ENCODE peak calls at places on chromosomes 7 and 10, in seven cellular contexts. F, V, Q, C, Y, U and N are unnamed samples.

GRCh38 chr7:1403844-1404404 is 55.3 kb downstream of the MICALL2 start:
- DNase-seq in Q (no peak), V (no peak), C (peak; percentile 77), U (no peak), F (no peak), Y (no peak), N (peak; percentile 50)

GRCh38 chr10:130790339-130790738 is 521.2 kb downstream of the TCERG1L start:
- DNase-seq in Y (no peak), V (no peak), F (no peak), C (no peak), U (no peak), Q (no peak), N (peak; percentile 1)

GRCh38 chr7:150895809-150896208 is 43.5 kb downstream of the AOC1 start:
- DNase-seq in Y (no peak), C (no peak), Q (no peak), F (no peak), U (no peak), V (no peak), N (no peak)

GRCh38 chr7:28658392-28658791 is 246.1 kb downstream of the CREB5 start:
- DNase-seq in Y (no peak), U (no peak), C (no peak), Q (no peak), V (no peak), F (no peak), N (no peak)

GRCh38 chr7:71886066-71886465 is 526.1 kb downstream of the CALN1 start:
- DNase-seq in C (no peak), F (no peak), V (no peak), Y (no peak), Q (no peak), U (no peak), N (no peak)

GRCh38 chr10:42755028-42755451 is 27.6 kb upstream of the BMS1 start:
- DNase-seq in Y (no peak), Q (no peak), C (peak; percentile 65), U (no peak), V (no peak), F (no peak), N (no peak)

GRCh38 chr10:52187521-52188258 is 126.4 kb upstream of the DKK1 start:
- DNase-seq in U (no peak), F (no peak), Q (no peak), C (no peak), Y (no peak), V (no peak), N (no peak)

GRCh38 chr10:132229096-132229495 is 42.3 kb downstream of the DPYSL4 start:
- DNase-seq in F (no peak), V (no peak), Q (no peak), Y (no peak), U (no peak), C (no peak), N (no peak)

GRCh38 chr7:95684037-95684436 is 87.7 kb upstream of the PDK4 start:
- DNase-seq in U (no peak), V (peak; percentile 21), Q (peak; percentile 8), F (peak; percentile 44), Y (no peak), C (no peak), N (no peak)

GRCh38 chr10:3192856-3193635 is 20.5 kb upstream of the PITRM1 start:
- DNase-seq in Y (no peak), F (peak; percentile 34), U (no peak), V (peak; percentile 29), C (peak; percentile 70), Q (peak; percentile 67), N (peak; percentile 64)

GRCh38 chr10:19817251-19818046 is 1.2 kb downstream of the PLXDC2 start:
- DNase-seq in V (no peak), C (peak; percentile 51), U (peak; percentile 13), Y (no peak), F (no peak), Q (no peak), N (peak; percentile 16)

GRCh38 chr7:101169838-101170531 is 4.6 kb upstream of the VGF start:
- DNase-seq in Y (no peak), V (peak; percentile 31), C (peak; percentile 94), Q (peak; percentile 84), F (no peak), U (no peak), N (peak; percentile 58)

GRCh38 chr10:14583252-14583651 is 191.4 kb downstream of the FAM107B start:
- DNase-seq in V (no peak), C (no peak), U (no peak), F (no peak), Q (no peak), Y (no peak), N (no peak)

GRCh38 chr7:6221340-6222319 is 50.8 kb downstream of the CYTH3 start:
- DNase-seq in Y (no peak), V (no peak), C (no peak), Q (peak; percentile 59), U (no peak), F (no peak), N (no peak)

GRCh38 chr10:108970016-108970415 is 953.3 kb downstream of the XPNPEP1 start:
- DNase-seq in U (peak; percentile 1), V (no peak), F (no peak), C (no peak), Y (no peak), Q (peak; percentile 4), N (peak; percentile 42)

GRCh38 chr7:4269746-4270145 is 412.3 kb upstream of the FOXK1 start:
- DNase-seq in Y (no peak), F (no peak), V (no peak), Q (no peak), C (no peak), U (no peak), N (no peak)

GRCh38 chr7:124308384-124308783 is 275.5 kb upstream of the TMEM229A start:
- DNase-seq in C (no peak), Q (no peak), U (no peak), Y (no peak), V (no peak), F (no peak), N (no peak)

GRCh38 chr7:1302936-1303335 is 70.3 kb downstream of the UNCX start:
- DNase-seq in Y (no peak), V (no peak), C (peak; percentile 21), U (no peak), Q (no peak), F (no peak), N (no peak)

DNA sequence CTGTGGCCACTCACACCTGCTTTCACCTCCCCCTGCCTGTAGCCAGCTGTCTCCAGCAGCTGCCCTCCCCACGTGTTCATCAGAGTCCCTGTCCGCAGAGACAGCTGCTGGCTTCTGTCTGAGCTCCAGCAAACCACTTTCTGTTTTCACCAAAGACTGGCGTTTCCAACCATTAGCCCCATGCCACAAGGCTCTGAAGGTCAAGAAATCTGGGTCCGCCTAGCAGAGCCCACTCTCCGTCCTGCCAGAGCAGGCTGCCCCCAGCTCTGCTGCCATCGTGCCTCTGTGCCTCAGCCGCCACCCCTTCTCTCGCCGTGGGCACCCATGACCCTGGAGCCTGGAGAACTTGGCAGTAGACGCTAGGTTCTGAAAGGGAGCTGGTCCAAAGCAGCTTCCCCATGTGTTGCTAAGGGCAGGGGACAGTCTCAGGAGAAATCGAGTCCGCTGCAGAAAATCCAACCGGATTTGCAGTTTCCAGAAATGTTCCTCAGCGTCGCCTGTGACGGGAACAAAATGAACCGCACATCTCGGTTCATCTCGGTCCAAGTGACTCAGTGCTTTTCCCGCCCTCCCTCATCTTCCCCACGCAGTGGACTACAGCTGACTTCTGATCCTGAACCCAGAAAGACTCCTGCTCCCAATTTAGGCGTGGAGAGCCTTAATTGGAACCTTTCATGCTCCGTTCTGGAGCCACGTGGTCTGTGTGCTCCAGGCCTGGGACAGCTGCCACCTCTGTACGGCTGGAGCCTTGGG is 28.0 kb downstream of the TMEM120A start:
- DNase-seq in F (no peak), V (no peak), U (no peak), C (peak; percentile 53), Y (no peak), Q (no peak), N (no peak)
- TF ChIP-seq JUND in F (no peak), V (no peak), U (no peak), C (no peak), Y (no peak), Q (no peak), N (no peak)

GRCh38 chr10:31602541-31603244 is 283.7 kb downstream of the ZEB1 start:
- DNase-seq in U (no peak), C (peak; percentile 70), Y (no peak), Q (no peak), V (no peak), F (no peak), N (no peak)
- TF ChIP-seq JUND in U (no peak), C (no peak), Y (no peak), Q (no peak), V (no peak), F (no peak), N (no peak)

GRCh38 chr10:112654794-112655193 is 207.8 kb downstream of the VTI1A start:
- DNase-seq in F (no peak), V (no peak), U (no peak), Q (no peak), C (no peak), Y (no peak), N (no peak)
- TF ChIP-seq JUND in F (no peak), V (no peak), U (no peak), Q (no peak), C (no peak), Y (no peak), N (no peak)

GRCh38 chr10:88881922-88882645 is 2.0 kb downstream of the STAMBPL1 start:
- DNase-seq in F (no peak), Y (no peak), Q (no peak), C (no peak), V (no peak), U (no peak), N (no peak)

GRCh38 chr10:88877298-88877697 is 2.7 kb upstream of the STAMBPL1 start:
- DNase-seq in V (no peak), Y (no peak), C (no peak), Q (no peak), F (no peak), U (no peak), N (no peak)

GRCh38 chr10:88881335-88881734 is 1.3 kb downstream of the STAMBPL1 start:
- DNase-seq in Q (no peak), U (no peak), V (no peak), Y (no peak), C (peak; percentile 20), F (no peak), N (no peak)

GRCh38 chr10:88880287-88881094 is 446 bp downstream of the STAMBPL1 start:
- DNase-seq in Q (peak; percentile 15), F (peak; percentile 51), U (peak; percentile 49), V (peak; percentile 36), Y (peak; percentile 70), C (peak; percentile 87), N (peak; percentile 83)

DNA sequence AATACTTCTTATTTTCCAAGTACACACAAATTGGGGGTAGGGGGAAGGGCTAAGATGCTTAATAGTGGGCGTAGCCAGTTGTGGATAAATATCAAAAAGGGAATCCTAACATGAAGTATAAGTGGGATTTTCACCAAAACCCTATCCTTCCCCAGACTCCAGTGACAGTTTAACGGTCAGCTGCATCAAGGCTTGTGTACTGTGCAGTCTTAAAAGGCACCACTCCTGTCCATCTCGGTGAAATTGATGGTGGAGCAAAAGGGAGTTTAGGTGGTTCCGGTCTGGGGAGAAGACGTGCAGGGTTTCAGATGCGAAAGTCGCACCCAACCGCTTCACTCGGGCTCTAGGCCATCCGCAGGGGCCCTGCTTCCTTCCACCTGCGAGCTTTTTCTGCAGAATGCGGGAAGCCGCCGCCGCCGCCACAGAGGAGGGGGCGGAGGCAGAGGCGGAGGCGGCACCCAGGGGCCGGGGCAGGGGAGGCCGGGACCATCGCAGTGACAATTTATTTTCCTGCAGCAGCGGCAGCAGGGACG is at the start of gene STAMBPL1:
- DNase-seq in Q (no peak), C (no peak), Y (peak; percentile 50), U (no peak), F (no peak), V (no peak), N (no peak)
- TF ChIP-seq JUND in Q (no peak), C (no peak), Y (no peak), U (no peak), F (no peak), V (no peak), N (no peak)